ENCODE peak calls at places on chromosome 22, in four cellular contexts. P is dorsolateral prefrontal cortex, L is fibroblast of the aortic adventitia, C is fibroblast of mammary gland. V is an unnamed sample.

GRCh38 chr22:39994566-39995345 is at the start of gene FAM83F:
- DNase-seq in P (no peak), L (no peak), C (no peak), V (no peak)

GRCh38 chr22:38720350-38720749 is 14.6 kb downstream of the GTPBP1 start:
- DNase-seq in P (no peak), L (no peak), C (no peak), V (no peak)

GRCh38 chr22:43467171-43467570 is 55.4 kb downstream of the MPPED1 start:
- DNase-seq in P (no peak), L (no peak), C (no peak), V (peak)

GRCh38 chr22:47177334-47177815 is 414.9 kb downstream of the TBC1D22A start:
- DNase-seq in P (peak), L (no peak), C (no peak), V (no peak)

GRCh38 chr22:43376765-43377485 is 33.8 kb upstream of the SCUBE1 start:
- DNase-seq in P (no peak), L (peak), C (no peak), V (peak)

GRCh38 chr22:30245985-30246901 is at the start of gene LIF:
- DNase-seq in P (no peak), L (peak), C (peak), V (peak)

GRCh38 chr22:23397008-23397617 is 183.0 kb downstream of the IGLL1 start:
- DNase-seq in P (peak), L (no peak), C (no peak), V (no peak)

GRCh38 chr22:23384451-23384850 is 195.6 kb downstream of the IGLL1 start:
- DNase-seq in P (no peak), L (no peak), C (no peak), V (no peak)

GRCh38 chr22:21898354-21898896 is 31.0 kb upstream of the MAPK1 start:
- DNase-seq in P (no peak), L (no peak), C (no peak), V (no peak)

GRCh38 chr22:29292379-29292778 is 14.1 kb upstream of the GAS2L1 start:
- DNase-seq in P (no peak), L (no peak), C (no peak), V (no peak)

GRCh38 chr22:48785792-48786678 is 1041.6 kb downstream of the BRD1 start:
- DNase-seq in P (no peak), L (no peak), C (no peak), V (no peak)

GRCh38 chr22:26330971-26331625 is 98.0 kb upstream of the ASPHD2 start:
- DNase-seq in P (no peak), L (peak), C (peak), V (peak)

GRCh38 chr22:47337161-47337621 is 574.7 kb downstream of the TBC1D22A start:
- DNase-seq in P (no peak), L (peak), C (peak), V (peak)

GRCh38 chr22:32281092-32281491 is 25.9 kb upstream of the SLC5A4 start:
- DNase-seq in P (no peak), L (peak), C (peak), V (peak)

GRCh38 chr22:44462246-44463015 is 35.6 kb downstream of the RTL6 start:
- DNase-seq in P (no peak), L (no peak), C (no peak), V (no peak)

GRCh38 chr22:25765016-25765367 is 23.0 kb downstream of the MYO18B start:
- DNase-seq in P (no peak), L (no peak), C (no peak), V (no peak)

GRCh38 chr22:37842015-37842793 is 1.9 kb downstream of the ANKRD54 start:
- DNase-seq in P (no peak), L (no peak), C (no peak), V (no peak)

GRCh38 chr22:39308614-39309363 is 10.6 kb downstream of the RPL3 start:
- DNase-seq in P (no peak), L (peak), C (peak), V (peak)

GRCh38 chr22:39207141-39208012 is 37.4 kb downstream of the PDGFB start:
- DNase-seq in P (no peak), L (no peak), C (no peak), V (peak)

GRCh38 chr22:22818861-22819855 is 68.5 kb upstream of the IGLL5 start:
- DNase-seq in P (no peak), L (no peak), C (no peak), V (no peak)

GRCh38 chr22:22397292-22397870 is 111.2 kb downstream of the ZNF280B start:
- DNase-seq in P (no peak), L (peak), C (peak), V (peak)

GRCh38 chr22:27989758-27990450 is 70.8 kb upstream of the PITPNB start:
- DNase-seq in P (no peak), L (no peak), C (no peak), V (no peak)

GRCh38 chr22:25160120-25160996 is 39.3 kb upstream of the CRYBB3 start:
- DNase-seq in P (no peak), L (no peak), C (no peak), V (no peak)

GRCh38 chr22:23713696-23714595 is 23.1 kb downstream of the RGL4 start:
- DNase-seq in P (no peak), L (no peak), C (no peak), V (no peak)

GRCh38 chr22:39349506-39349966 is 255 bp upstream of the SYNGR1 start:
- DNase-seq in P (no peak), L (no peak), C (no peak), V (no peak)

GRCh38 chr22:42993651-42994275 is 21.2 kb downstream of the PACSIN2 start:
- DNase-seq in P (no peak), L (peak), C (peak), V (peak)

GRCh38 chr22:29798318-29798717 is 31.1 kb downstream of the UQCR10 start:
- DNase-seq in P (no peak), L (no peak), C (peak), V (peak)

GRCh38 chr22:30104501-30105156 is 24.4 kb downstream of the HORMAD2 start:
- DNase-seq in P (no peak), L (peak), C (peak), V (peak)

GRCh38 chr22:25569983-25570382 is 5.5 kb downstream of the GRK3 start:
- DNase-seq in P (no peak), L (no peak), C (no peak), V (no peak)

GRCh38 chr22:42711895-42712837 is 8.5 kb downstream of the A4GALT start:
- DNase-seq in P (no peak), L (no peak), C (no peak), V (no peak)

GRCh38 chr22:41946360-41947180 is at the start of gene CENPM:
- DNase-seq in P (peak), L (peak), C (peak), V (peak)

GRCh38 chr22:24566899-24567511 is 11.2 kb downstream of the SNRPD3 start:
- DNase-seq in P (no peak), L (no peak), C (peak), V (peak)

GRCh38 chr22:31089101-31090100 is 8.3 kb downstream of the SMTN start:
- DNase-seq in P (peak), L (peak), C (peak), V (peak)

GRCh38 chr22:38079804-38080203 is 4.2 kb downstream of the SLC16A8 start:
- DNase-seq in P (no peak), L (no peak), C (no peak), V (no peak)

GRCh38 chr22:40240671-40241070 is 62.9 kb downstream of the TNRC6B start:
- DNase-seq in P (no peak), L (no peak), C (no peak), V (no peak)

GRCh38 chr22:50505776-50506610 is 1.5 kb downstream of the LMF2 start:
- DNase-seq in P (no peak), L (no peak), C (no peak), V (no peak)

GRCh38 chr22:43171019-43171491 is 15.9 kb downstream of the TTLL12 start:
- DNase-seq in P (no peak), L (no peak), C (no peak), V (no peak)

GRCh38 chr22:25062378-25063095 is 110.0 kb downstream of the KIAA1671 start:
- DNase-seq in P (no peak), L (no peak), C (no peak), V (no peak)

GRCh38 chr22:17634696-17635095 is 3.9 kb upstream of the BCL2L13 start:
- DNase-seq in P (no peak), L (no peak), C (no peak), V (no peak)

GRCh38 chr22:17629646-17630045 is 1.1 kb upstream of the ATP6V1E1 start:
- DNase-seq in P (no peak), L (no peak), C (no peak), V (no peak)

GRCh38 chr22:17631076-17631565 is 2.6 kb upstream of the ATP6V1E1 start:
- DNase-seq in P (no peak), L (no peak), C (no peak), V (no peak)

GRCh38 chr22:17633998-17634323 is 4.6 kb upstream of the BCL2L13 start:
- DNase-seq in P (no peak), L (no peak), C (no peak), V (no peak)

GRCh38 chr22:17633217-17633997 is 4.9 kb upstream of the ATP6V1E1 start:
- DNase-seq in P (no peak), L (peak), C (peak), V (peak)
- H3K4me3 ChIP-seq in P (no peak), L (no peak), C (no peak), V (no peak)

GRCh38 chr22:19898831-19899567 is 42.6 kb upstream of the COMT start:
- DNase-seq in P (no peak), L (no peak), C (no peak), V (no peak)
- TF ChIP-seq CTCF in P (no peak), L (no peak), C (no peak), V (no peak)

GRCh38 chr22:46083383-46084350 is 66.7 kb upstream of the PPARA start:
- DNase-seq in P (peak), L (peak), C (no peak), V (no peak)

GRCh38 chr22:46084943-46085830 is 65.1 kb upstream of the PPARA start:
- DNase-seq in P (peak), L (peak), C (peak), V (no peak)

GRCh38 chr22:46085831-46086576 is 64.3 kb upstream of the PPARA start:
- DNase-seq in P (no peak), L (peak), C (peak), V (no peak)

GRCh38 chr22:46082633-46083032 is 67.7 kb upstream of the PPARA start:
- DNase-seq in P (no peak), L (peak), C (no peak), V (no peak)

DNA sequence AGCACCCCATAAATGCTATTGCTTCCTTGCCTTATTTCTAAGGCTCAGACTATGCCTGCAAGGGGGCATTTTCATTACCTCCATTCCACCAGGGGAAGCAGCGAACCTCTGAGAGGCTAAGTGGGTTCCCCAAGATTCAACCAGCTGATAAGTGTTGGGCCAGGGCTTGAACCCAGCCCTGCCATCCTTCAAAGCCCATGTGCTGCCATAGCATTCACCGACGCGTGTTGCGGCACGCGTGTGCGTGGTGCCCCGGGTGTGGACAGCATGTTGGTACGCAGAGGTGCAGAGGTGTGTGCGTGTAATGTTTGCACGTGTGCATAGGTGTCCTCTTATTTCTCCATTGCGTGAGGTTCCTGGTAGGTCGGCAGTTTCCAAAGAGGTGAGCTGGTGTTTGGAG is 66.0 kb upstream of the PPARA start:
- DNase-seq in P (peak), L (no peak), C (no peak), V (no peak)
- H3K4me3 ChIP-seq in P (peak), L (peak), C (peak), V (no peak)

DNA sequence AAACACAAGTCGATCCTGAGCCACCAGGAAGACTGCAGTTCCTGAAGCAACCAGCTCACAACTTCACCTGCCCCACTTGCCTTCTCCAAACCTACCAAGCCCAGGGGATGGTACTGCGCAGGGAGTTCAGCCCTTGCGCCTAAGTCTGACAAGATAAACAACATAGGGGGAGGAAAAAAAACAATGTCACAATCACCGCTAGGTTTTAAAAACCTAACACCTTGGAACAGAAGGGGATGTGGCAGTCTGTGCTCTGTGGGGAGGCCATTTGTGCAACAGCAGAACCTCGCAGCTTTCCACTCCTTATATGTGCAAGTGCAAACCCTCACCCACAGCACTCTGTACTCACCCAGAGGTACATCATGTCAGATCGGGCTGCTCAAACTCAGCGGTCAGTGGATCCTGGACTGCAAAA is 134.2 kb downstream of the RBFOX2 start:
- DNase-seq in P (no peak), L (no peak), C (no peak), V (peak)
- TF ChIP-seq CTCF in P (no peak), L (peak), C (no peak), V (no peak)

V was measured in choroid plexus epithelial cell.